ENCODE peak calls at places on chromosomes 5 and 9, in four cellular contexts. W, K, S and L are unnamed samples.

GRCh38 chr9:113593682-113594281 is 130.3 kb downstream of the RGS3 start:
- DNase-seq in W (peak), K (no peak), S (peak), L (no peak)

GRCh38 chr5:145931718-145932117 is 4.7 kb upstream of the SH3RF2 start:
- DNase-seq in W (no peak), K (no peak), S (no peak), L (no peak)

GRCh38 chr5:113271015-113271414 is 163.8 kb downstream of the TSSK1B start:
- DNase-seq in W (no peak), K (no peak), S (no peak), L (no peak)

GRCh38 chr5:179345429-179346321 is at the start of gene ADAMTS2:
- DNase-seq in W (no peak), K (no peak), S (peak), L (no peak)

GRCh38 chr5:116492016-116492623 is 82.5 kb downstream of the SEMA6A start:
- DNase-seq in W (no peak), K (no peak), S (no peak), L (no peak)

GRCh38 chr9:70195456-70195855 is 63.3 kb upstream of the SMC5 start:
- DNase-seq in W (no peak), K (no peak), S (no peak), L (no peak)

GRCh38 chr5:80125962-80126480 is 90.9 kb downstream of the THBS4 start:
- DNase-seq in W (no peak), K (no peak), S (no peak), L (no peak)

GRCh38 chr5:90909091-90909503 is 350.5 kb downstream of the ADGRV1 start:
- DNase-seq in W (no peak), K (no peak), S (no peak), L (no peak)

GRCh38 chr9:13181652-13182051 is 97.8 kb downstream of the MPDZ start:
- DNase-seq in W (no peak), K (no peak), S (no peak), L (no peak)

GRCh38 chr9:6590329-6590728 is 55.2 kb downstream of the GLDC start:
- DNase-seq in W (no peak), K (no peak), S (no peak), L (no peak)

GRCh38 chr9:72315089-72315509 is 49.9 kb downstream of the ZFAND5 start:
- DNase-seq in W (peak), K (no peak), S (peak), L (peak)

GRCh38 chr5:17127743-17128231 is 89.6 kb upstream of the BASP1 start:
- DNase-seq in W (no peak), K (no peak), S (no peak), L (no peak)

GRCh38 chr9:134407123-134407779 is 81.0 kb downstream of the RXRA start:
- DNase-seq in W (peak), K (peak), S (peak), L (no peak)

GRCh38 chr9:91060520-91061343 is 259.1 kb downstream of the SYK start:
- DNase-seq in W (no peak), K (no peak), S (no peak), L (no peak)

GRCh38 chr5:172450861-172451695 is 3.2 kb downstream of the SH3PXD2B start:
- DNase-seq in W (no peak), K (no peak), S (peak), L (peak)

GRCh38 chr9:132311978-132312377 is 42.8 kb downstream of the SETX start:
- DNase-seq in W (no peak), K (no peak), S (no peak), L (no peak)

GRCh38 chr5:40486437-40487270 is 193.1 kb upstream of the PTGER4 start:
- DNase-seq in W (no peak), K (no peak), S (no peak), L (no peak)

GRCh38 chr5:53478411-53479044 is 1.9 kb upstream of the FST start:
- DNase-seq in W (no peak), K (no peak), S (no peak), L (no peak)

GRCh38 chr9:127347831-127348699 is 48.9 kb upstream of the SLC2A8 start:
- DNase-seq in W (no peak), K (no peak), S (no peak), L (no peak)

GRCh38 chr5:140202078-140202477 is 27.1 kb downstream of the CYSTM1 start:
- DNase-seq in W (no peak), K (no peak), S (no peak), L (no peak)

GRCh38 chr5:34806532-34806931 is 32.4 kb upstream of the TTC23L start:
- DNase-seq in W (no peak), K (no peak), S (no peak), L (no peak)

GRCh38 chr9:126487856-126488255 is 125.9 kb upstream of the LMX1B start:
- DNase-seq in W (no peak), K (no peak), S (no peak), L (no peak)

GRCh38 chr9:93077811-93078210 is 18.2 kb upstream of the CARD19 start:
- DNase-seq in W (no peak), K (no peak), S (no peak), L (no peak)

GRCh38 chr5:159362190-159362589 is 31.9 kb upstream of the IL12B start:
- DNase-seq in W (no peak), K (no peak), S (no peak), L (no peak)

GRCh38 chr9:97462159-97462558 is 39.3 kb upstream of the TMOD1 start:
- DNase-seq in W (no peak), K (no peak), S (no peak), L (no peak)

GRCh38 chr9:85038824-85039540 is 369.5 kb downstream of the NTRK2 start:
- DNase-seq in W (no peak), K (no peak), S (peak), L (no peak)

GRCh38 chr5:142499591-142500384 is 175.0 kb upstream of the SPRY4 start:
- DNase-seq in W (no peak), K (no peak), S (no peak), L (no peak)

GRCh38 chr9:105393576-105394344 is 54.1 kb upstream of the FSD1L start:
- DNase-seq in W (no peak), K (no peak), S (no peak), L (no peak)

GRCh38 chr5:157548513-157549282 is 26.9 kb downstream of the ADAM19 start:
- DNase-seq in W (no peak), K (no peak), S (no peak), L (no peak)

GRCh38 chr9:17065062-17065461 is 69.8 kb upstream of the CNTLN start:
- DNase-seq in W (no peak), K (no peak), S (no peak), L (no peak)

GRCh38 chr9:4665357-4665756 is 923 bp downstream of the SPATA6L start:
- DNase-seq in W (no peak), K (no peak), S (no peak), L (no peak)

GRCh38 chr5:52469420-52469819 is 318.3 kb upstream of the ITGA1 start:
- DNase-seq in W (no peak), K (no peak), S (no peak), L (no peak)

GRCh38 chr9:124116683-124117363 is 105.3 kb downstream of the LHX2 start:
- DNase-seq in W (no peak), K (no peak), S (no peak), L (no peak)

GRCh38 chr5:158393457-158393856 is 534.5 kb upstream of the CLINT1 start:
- DNase-seq in W (no peak), K (no peak), S (no peak), L (no peak)